ENCODE peak calls at places on chromosome 22, in five cellular contexts. Q is H1, X is GM12878, K is K562, T is HepG2. I is an unnamed sample.

GRCh38 chr22:43956805-43957463 is 1.7 kb downstream of the SAMM50 start:
- DNase-seq in K (no peak), Q (no peak), T (peak), X (no peak), I (no peak)

GRCh38 chr22:24445481-24446290 is 18.3 kb downstream of the ADORA2A start:
- DNase-seq in X (no peak), K (peak), Q (no peak), T (peak), I (no peak)

GRCh38 chr22:21816787-21817496 is 50.5 kb downstream of the MAPK1 start:
- DNase-seq in X (peak), Q (no peak), K (peak), T (no peak), I (no peak)

GRCh38 chr22:35472488-35472887 is 68.1 kb upstream of the RASD2 start:
- DNase-seq in X (no peak), Q (no peak), K (no peak), T (no peak), I (no peak)

GRCh38 chr22:20463324-20464095 is 25.9 kb upstream of the SCARF2 start:
- DNase-seq in T (no peak), K (no peak), Q (no peak), X (no peak), I (no peak)

GRCh38 chr22:29302681-29303465 is 3.6 kb upstream of the GAS2L1 start:
- DNase-seq in X (no peak), T (no peak), Q (peak), K (no peak), I (no peak)

GRCh38 chr22:44455151-44455962 is 42.7 kb downstream of the RTL6 start:
- DNase-seq in Q (no peak), T (no peak), K (no peak), X (no peak), I (no peak)

GRCh38 chr22:43631201-43631600 is 180.9 kb downstream of the EFCAB6 start:
- DNase-seq in Q (no peak), X (no peak), T (no peak), K (no peak), I (no peak)

GRCh38 chr22:22408731-22409696 is 99.5 kb downstream of the ZNF280B start:
- DNase-seq in X (no peak), Q (peak), K (peak), T (peak), I (peak)

GRCh38 chr22:43300891-43301676 is 42.1 kb downstream of the SCUBE1 start:
- DNase-seq in T (no peak), Q (no peak), K (no peak), X (no peak), I (no peak)

GRCh38 chr22:26893711-26894110 is 236.3 kb downstream of the MIAT start:
- DNase-seq in X (no peak), Q (peak), T (no peak), K (no peak), I (no peak)

GRCh38 chr22:20117656-20118571 is 888 bp upstream of the TRMT2A start:
- DNase-seq in X (no peak), Q (no peak), T (no peak), K (peak), I (no peak)

GRCh38 chr22:27913162-27913741 is 5.8 kb downstream of the PITPNB start:
- DNase-seq in Q (no peak), T (no peak), K (peak), X (no peak), I (no peak)

GRCh38 chr22:44567846-44568493 is 69.9 kb upstream of the RTL6 start:
- DNase-seq in K (no peak), Q (no peak), X (no peak), T (peak), I (peak)

GRCh38 chr22:26672060-26672471 is 14.7 kb downstream of the MIAT start:
- DNase-seq in T (no peak), X (no peak), K (no peak), Q (no peak), I (no peak)

GRCh38 chr22:48431536-48432315 is 1395.9 kb downstream of the BRD1 start:
- DNase-seq in K (no peak), Q (no peak), X (no peak), T (no peak), I (no peak)

GRCh38 chr22:25475554-25476022 is 88.9 kb upstream of the GRK3 start:
- DNase-seq in Q (no peak), T (no peak), K (no peak), X (no peak), I (no peak)

GRCh38 chr22:42805016-42805997 is 51.8 kb downstream of the ARFGAP3 start:
- DNase-seq in T (peak), K (no peak), Q (no peak), X (no peak), I (no peak)

GRCh38 chr22:36330655-36331305 is 57.0 kb downstream of the MYH9 start:
- DNase-seq in X (no peak), K (no peak), T (no peak), Q (no peak), I (no peak)

GRCh38 chr22:28407645-28408044 is 272.0 kb downstream of the TTC28 start:
- DNase-seq in T (no peak), X (no peak), K (no peak), Q (no peak), I (no peak)

GRCh38 chr22:36660931-36661330 is 42.6 kb downstream of the CACNG2 start:
- DNase-seq in T (no peak), K (no peak), X (no peak), Q (no peak), I (no peak)

GRCh38 chr22:26592368-26593015 is 2.6 kb upstream of the TPST2 start:
- DNase-seq in T (no peak), X (peak), K (no peak), Q (no peak), I (no peak)

GRCh38 chr22:42462016-42462415 is 29.8 kb upstream of the NFAM1 start:
- DNase-seq in K (peak), T (no peak), X (no peak), Q (no peak), I (no peak)

GRCh38 chr22:20114506-20115475 is 1.1 kb upstream of the RANBP1 start:
- DNase-seq in T (no peak), X (no peak), Q (no peak), K (no peak), I (no peak)

GRCh38 chr22:48675828-48676145 is 1151.9 kb downstream of the BRD1 start:
- DNase-seq in K (no peak), T (no peak), X (no peak), Q (no peak), I (no peak)

GRCh38 chr22:24420977-24421343 is 6.4 kb upstream of the ADORA2A start:
- DNase-seq in T (no peak), Q (no peak), K (no peak), X (no peak), I (no peak)

GRCh38 chr22:40385041-40385782 is 14.8 kb downstream of the SGSM3 start:
- DNase-seq in T (no peak), K (no peak), X (no peak), Q (no peak), I (no peak)

GRCh38 chr22:23219787-23220484 is 39.6 kb downstream of the BCR start:
- DNase-seq in X (peak), K (no peak), Q (no peak), T (no peak), I (no peak)

GRCh38 chr22:37113757-37114156 is 4.2 kb upstream of the TMPRSS6 start:
- DNase-seq in X (no peak), T (no peak), Q (no peak), K (no peak), I (no peak)

GRCh38 chr22:49112661-49113626 is 714.7 kb downstream of the BRD1 start:
- DNase-seq in Q (no peak), K (no peak), X (no peak), T (no peak), I (no peak)

GRCh38 chr22:23013612-23014011 is 56.7 kb upstream of the GNAZ start:
- DNase-seq in Q (no peak), K (no peak), X (no peak), T (no peak), I (no peak)

GRCh38 chr22:39663751-39664150 is 93.2 kb downstream of the CACNA1I start:
- DNase-seq in X (no peak), K (no peak), Q (no peak), T (no peak), I (no peak)

GRCh38 chr22:24521791-24522245 is 26.7 kb downstream of the UPB1 start:
- DNase-seq in K (peak), T (peak), X (no peak), Q (peak), I (peak)

GRCh38 chr22:40111451-40111850 is 66.3 kb upstream of the TNRC6B start:
- DNase-seq in X (no peak), T (no peak), Q (no peak), K (no peak), I (no peak)

GRCh38 chr22:26097840-26098239 is 71.4 kb upstream of the SEZ6L start:
- DNase-seq in K (no peak), X (no peak), T (no peak), Q (no peak), I (no peak)

GRCh38 chr22:45009881-45010531 is at the start of gene PHF21B:
- DNase-seq in X (no peak), K (peak), T (no peak), Q (peak), I (no peak)

GRCh38 chr22:44449683-44450425 is 48.2 kb downstream of the RTL6 start:
- DNase-seq in T (no peak), K (no peak), Q (no peak), X (no peak), I (no peak)

GRCh38 chr22:24107668-24108067 is 73.6 kb upstream of the SUSD2 start:
- DNase-seq in T (no peak), X (no peak), K (no peak), Q (no peak), I (no peak)

GRCh38 chr22:30474121-30474520 is 2.3 kb upstream of the SEC14L3 start:
- DNase-seq in T (no peak), Q (no peak), X (no peak), K (no peak), I (no peak)
- TF ChIP-seq SP1 in T (no peak), Q (no peak), X (no peak), K (no peak), I (no peak)

DNA sequence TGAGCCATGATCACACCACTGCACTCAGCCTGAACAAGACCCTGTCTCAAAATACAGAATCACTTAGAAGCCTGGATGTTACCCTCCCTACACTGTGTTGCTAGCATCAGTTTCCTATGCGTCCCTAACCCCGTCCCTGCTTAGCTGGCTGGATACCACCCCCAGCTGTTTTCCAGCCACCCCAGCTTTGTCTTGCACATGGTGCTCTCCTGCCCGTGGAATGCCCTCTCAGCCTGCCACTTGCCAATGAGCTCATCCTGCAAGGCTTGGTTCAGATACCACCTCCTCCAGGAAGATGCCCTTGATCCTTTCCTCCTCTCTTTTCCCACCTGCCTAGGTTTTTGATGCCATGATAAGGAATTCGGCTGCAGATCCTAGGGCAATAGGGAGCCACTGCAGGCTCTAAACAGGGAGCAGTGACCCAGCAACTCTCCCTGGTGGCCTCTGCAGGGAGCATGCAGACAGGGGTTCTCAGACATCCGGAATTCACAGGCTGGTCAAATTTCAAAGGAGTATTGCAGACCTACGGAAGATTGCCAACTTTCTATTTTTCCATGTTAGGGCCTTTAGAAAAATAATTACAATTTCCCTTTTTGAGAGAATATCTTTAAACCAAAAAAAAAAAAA is 52.7 kb upstream of the WNT7B start:
- DNase-seq in T (no peak), Q (no peak), X (no peak), K (no peak), I (no peak)
- TF ChIP-seq JUND in T (no peak), Q (no peak), X (no peak), K (no peak), I (no peak)

DNA sequence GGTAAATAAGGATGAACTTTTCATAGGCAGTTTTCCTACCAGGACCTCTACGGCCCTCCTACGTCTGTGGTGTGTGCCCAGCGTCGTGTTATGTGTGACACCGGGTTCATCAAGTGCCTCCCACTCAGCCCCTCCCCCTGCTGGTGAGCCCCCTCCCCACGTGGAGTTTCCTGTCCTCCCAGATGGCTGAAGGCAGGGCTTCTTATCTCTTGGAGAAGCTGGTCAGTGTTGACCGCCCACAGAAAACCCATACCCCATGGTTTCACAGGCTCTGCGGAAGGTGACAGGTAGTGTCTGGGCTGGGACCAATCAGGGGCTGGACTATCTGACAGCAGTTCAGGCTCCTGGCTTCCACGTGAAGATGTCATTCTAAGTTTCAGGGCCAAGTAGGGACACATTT is 393.5 kb downstream of the TBC1D22A start:
- DNase-seq in Q (no peak), K (no peak), T (no peak), X (no peak), I (no peak)
- TF ChIP-seq SIN3A in Q (no peak), K (no peak), T (no peak), X (no peak), I (no peak)

GRCh38 chr22:17199131-17199731 is 20.0 kb downstream of the ADA2 start:
- DNase-seq in X (no peak), T (no peak), K (no peak), Q (peak), I (no peak)
- TF ChIP-seq SP1 in X (no peak), T (no peak), K (no peak), Q (no peak), I (no peak)

GRCh38 chr22:50485221-50486131 is 1.2 kb upstream of the MIOX start:
- DNase-seq in K (no peak), T (peak), X (no peak), Q (no peak), I (no peak)

GRCh38 chr22:50483556-50483955 is 2.2 kb downstream of the ADM2 start:
- DNase-seq in Q (no peak), T (no peak), X (no peak), K (no peak), I (no peak)

GRCh38 chr22:50483106-50483505 is 1.8 kb downstream of the ADM2 start:
- DNase-seq in Q (no peak), K (no peak), X (no peak), T (no peak), I (no peak)

GRCh38 chr22:50482107-50483074 is 1.0 kb downstream of the ADM2 start:
- DNase-seq in Q (peak), T (no peak), K (no peak), X (no peak), I (no peak)

DNA sequence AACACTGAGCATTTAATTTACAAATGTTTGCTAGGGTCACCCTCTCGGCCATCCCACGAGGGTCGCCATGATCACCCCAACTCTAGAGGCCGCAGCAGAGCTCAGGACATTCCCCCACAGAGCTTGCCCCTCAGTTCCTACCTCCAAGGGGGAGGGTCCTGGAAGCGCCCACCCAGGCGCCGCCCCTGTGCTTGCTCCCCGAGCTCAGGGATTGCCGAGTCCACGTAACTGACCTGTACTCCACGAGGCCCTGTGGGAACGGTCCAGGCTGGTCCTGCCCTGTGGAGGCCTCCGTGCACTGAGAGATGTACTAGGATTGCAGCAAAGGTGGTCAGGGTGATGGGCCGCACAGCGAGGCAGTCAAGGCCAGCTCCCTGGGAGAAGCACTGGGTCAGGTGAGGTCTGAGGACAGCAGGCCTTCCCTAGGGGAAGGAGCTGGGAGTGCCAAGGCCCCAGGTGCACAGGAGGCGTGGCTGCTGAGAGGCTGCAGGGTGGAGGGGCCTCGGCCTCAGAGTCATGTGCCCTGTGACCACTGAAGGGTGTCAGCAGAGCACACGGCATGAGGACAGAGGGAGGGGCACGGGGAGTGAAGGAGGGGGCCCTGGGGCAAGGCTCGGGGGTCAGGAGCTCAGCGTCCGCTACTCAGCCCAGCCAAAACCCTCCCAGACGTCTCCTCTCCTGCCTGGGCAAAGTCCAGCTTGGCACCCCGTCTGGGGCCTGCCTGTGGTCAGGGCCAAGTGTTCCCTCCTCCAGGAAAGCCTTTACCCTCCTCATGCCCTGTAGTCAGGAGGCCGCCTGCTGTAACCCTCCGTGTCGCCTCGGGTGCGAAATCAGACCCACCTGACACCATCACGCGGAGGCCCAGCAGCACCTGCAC is 2.4 kb upstream of the MIOX start:
- DNase-seq in K (no peak), T (no peak), Q (no peak), X (no peak), I (no peak)
- TF ChIP-seq JUND in K (no peak), T (no peak), Q (no peak), X (no peak), I (no peak)

GRCh38 chr22:38599466-38599865 is 29.5 kb upstream of the DMC1 start:
- DNase-seq in Q (no peak), K (no peak), X (no peak), T (no peak), I (no peak)

GRCh38 chr22:38601221-38601764 is 31.3 kb upstream of the DMC1 start:
- DNase-seq in K (no peak), Q (no peak), T (no peak), X (no peak), I (no peak)
- TF ChIP-seq SIN3A in K (no peak), Q (no peak), T (no peak), X (no peak), I (no peak)